ENCODE peak calls at places on chromosomes 11 and 22, in six cellular contexts. One of them, this sample, is unnamed.

GRCh38 chr22:18968011-18968749 is 32.1 kb upstream of the PRODH start:
- DNase-seq in colonic mucosa: no peak
- DNase-seq in body of pancreas: peak
- DNase-seq in CD8-positive, alpha-beta memory T cell: no peak
- DNase-seq in AG10803: peak
- DNase-seq in CD8-positive, alpha-beta T cell: no peak
- DNase-seq in this sample: peak

GRCh38 chr22:38240734-38241252 is 32.0 kb downstream of the TMEM184B start:
- DNase-seq in CD8-positive, alpha-beta memory T cell: no peak
- DNase-seq in colonic mucosa: peak
- DNase-seq in AG10803: peak
- DNase-seq in CD8-positive, alpha-beta T cell: no peak
- DNase-seq in body of pancreas: peak
- DNase-seq in this sample: peak

GRCh38 chr11:70799386-70799785 is 401.1 kb downstream of the CTTN start:
- DNase-seq in body of pancreas: no peak
- DNase-seq in AG10803: peak
- DNase-seq in CD8-positive, alpha-beta T cell: no peak
- DNase-seq in colonic mucosa: no peak
- DNase-seq in CD8-positive, alpha-beta memory T cell: no peak
- DNase-seq in this sample: no peak

GRCh38 chr11:65552413-65552951 is 5.7 kb downstream of the LTBP3 start:
- DNase-seq in colonic mucosa: no peak
- DNase-seq in CD8-positive, alpha-beta memory T cell: no peak
- DNase-seq in CD8-positive, alpha-beta T cell: no peak
- DNase-seq in body of pancreas: no peak
- DNase-seq in AG10803: no peak
- DNase-seq in this sample: no peak

GRCh38 chr11:132114185-132114584 is 743.8 kb downstream of the NTM start:
- DNase-seq in body of pancreas: no peak
- DNase-seq in colonic mucosa: no peak
- DNase-seq in CD8-positive, alpha-beta memory T cell: no peak
- DNase-seq in AG10803: peak
- DNase-seq in CD8-positive, alpha-beta T cell: no peak
- DNase-seq in this sample: peak

GRCh38 chr22:22705328-22706100 is 61.1 kb downstream of the GGTLC2 start:
- DNase-seq in CD8-positive, alpha-beta T cell: no peak
- DNase-seq in colonic mucosa: no peak
- DNase-seq in CD8-positive, alpha-beta memory T cell: no peak
- DNase-seq in body of pancreas: no peak
- DNase-seq in AG10803: no peak
- DNase-seq in this sample: no peak

GRCh38 chr11:6856871-6857270 is 6.0 kb upstream of the OR10A2 start:
- DNase-seq in CD8-positive, alpha-beta T cell: no peak
- DNase-seq in colonic mucosa: no peak
- DNase-seq in AG10803: no peak
- DNase-seq in body of pancreas: no peak
- DNase-seq in CD8-positive, alpha-beta memory T cell: no peak
- DNase-seq in this sample: no peak

GRCh38 chr11:35746356-35747153 is 84.0 kb downstream of the TRIM44 start:
- DNase-seq in AG10803: peak
- DNase-seq in colonic mucosa: no peak
- DNase-seq in CD8-positive, alpha-beta memory T cell: no peak
- DNase-seq in CD8-positive, alpha-beta T cell: no peak
- DNase-seq in body of pancreas: no peak
- DNase-seq in this sample: no peak

GRCh38 chr22:33756508-33756949 is 163.7 kb downstream of the LARGE1 start:
- DNase-seq in AG10803: no peak
- DNase-seq in colonic mucosa: no peak
- DNase-seq in CD8-positive, alpha-beta T cell: no peak
- DNase-seq in CD8-positive, alpha-beta memory T cell: no peak
- DNase-seq in body of pancreas: no peak
- DNase-seq in this sample: peak

GRCh38 chr11:117825538-117826359 is 1.2 kb upstream of the FXYD2 start:
- DNase-seq in CD8-positive, alpha-beta T cell: no peak
- DNase-seq in colonic mucosa: no peak
- DNase-seq in CD8-positive, alpha-beta memory T cell: no peak
- DNase-seq in body of pancreas: no peak
- DNase-seq in AG10803: no peak
- DNase-seq in this sample: no peak

GRCh38 chr11:130145975-130146776 is 13.4 kb upstream of the ST14 start:
- DNase-seq in CD8-positive, alpha-beta memory T cell: peak
- DNase-seq in AG10803: no peak
- DNase-seq in CD8-positive, alpha-beta T cell: no peak
- DNase-seq in colonic mucosa: peak
- DNase-seq in body of pancreas: peak
- DNase-seq in this sample: no peak

GRCh38 chr11:74069146-74070046 is 60.5 kb upstream of the UCP3 start:
- DNase-seq in CD8-positive, alpha-beta T cell: no peak
- DNase-seq in AG10803: peak
- DNase-seq in colonic mucosa: no peak
- DNase-seq in body of pancreas: peak
- DNase-seq in CD8-positive, alpha-beta memory T cell: no peak
- DNase-seq in this sample: no peak

GRCh38 chr11:34181254-34181653 is 75.8 kb downstream of the NAT10 start:
- DNase-seq in AG10803: no peak
- DNase-seq in CD8-positive, alpha-beta memory T cell: no peak
- DNase-seq in colonic mucosa: no peak
- DNase-seq in CD8-positive, alpha-beta T cell: no peak
- DNase-seq in body of pancreas: no peak
- DNase-seq in this sample: no peak

GRCh38 chr11:69652999-69653398 is 12.0 kb downstream of the CCND1 start:
- DNase-seq in body of pancreas: no peak
- DNase-seq in CD8-positive, alpha-beta memory T cell: no peak
- DNase-seq in colonic mucosa: no peak
- DNase-seq in CD8-positive, alpha-beta T cell: no peak
- DNase-seq in AG10803: no peak
- DNase-seq in this sample: no peak

GRCh38 chr11:38460429-38460828 is 1862.4 kb upstream of the RAG2 start:
- DNase-seq in CD8-positive, alpha-beta T cell: no peak
- DNase-seq in CD8-positive, alpha-beta memory T cell: no peak
- DNase-seq in body of pancreas: no peak
- DNase-seq in AG10803: no peak
- DNase-seq in colonic mucosa: no peak
- DNase-seq in this sample: no peak

GRCh38 chr11:118870396-118871343 is 13.0 kb upstream of the CXCR5 start:
- DNase-seq in colonic mucosa: peak
- DNase-seq in AG10803: peak
- DNase-seq in CD8-positive, alpha-beta T cell: no peak
- DNase-seq in body of pancreas: no peak
- DNase-seq in CD8-positive, alpha-beta memory T cell: no peak
- DNase-seq in this sample: peak

GRCh38 chr11:9219572-9219971 is 45.6 kb downstream of the DENND5A start:
- DNase-seq in colonic mucosa: no peak
- DNase-seq in CD8-positive, alpha-beta T cell: no peak
- DNase-seq in AG10803: peak
- DNase-seq in body of pancreas: no peak
- DNase-seq in CD8-positive, alpha-beta memory T cell: no peak
- DNase-seq in this sample: no peak

GRCh38 chr11:59669611-59670009 is 773 bp upstream of the PATL1 start:
- DNase-seq in body of pancreas: no peak
- DNase-seq in colonic mucosa: peak
- DNase-seq in CD8-positive, alpha-beta memory T cell: no peak
- DNase-seq in AG10803: peak
- DNase-seq in CD8-positive, alpha-beta T cell: no peak
- DNase-seq in this sample: no peak

GRCh38 chr22:43293661-43294392 is 49.3 kb downstream of the SCUBE1 start:
- DNase-seq in AG10803: peak
- DNase-seq in CD8-positive, alpha-beta T cell: no peak
- DNase-seq in body of pancreas: no peak
- DNase-seq in colonic mucosa: peak
- DNase-seq in CD8-positive, alpha-beta memory T cell: no peak
- DNase-seq in this sample: peak

GRCh38 chr11:106021181-106021966 is 666 bp downstream of the MSANTD4 start:
- DNase-seq in CD8-positive, alpha-beta T cell: no peak
- DNase-seq in colonic mucosa: no peak
- DNase-seq in AG10803: peak
- DNase-seq in body of pancreas: no peak
- DNase-seq in CD8-positive, alpha-beta memory T cell: no peak
- DNase-seq in this sample: no peak

GRCh38 chr11:32881286-32881685 is 11.3 kb upstream of the QSER1 start:
- DNase-seq in CD8-positive, alpha-beta memory T cell: no peak
- DNase-seq in AG10803: no peak
- DNase-seq in body of pancreas: no peak
- DNase-seq in CD8-positive, alpha-beta T cell: no peak
- DNase-seq in colonic mucosa: no peak
- DNase-seq in this sample: no peak

GRCh38 chr22:49780281-49780991 is 47.2 kb downstream of the BRD1 start:
- DNase-seq in CD8-positive, alpha-beta memory T cell: no peak
- DNase-seq in colonic mucosa: no peak
- DNase-seq in body of pancreas: no peak
- DNase-seq in AG10803: no peak
- DNase-seq in CD8-positive, alpha-beta T cell: no peak
- DNase-seq in this sample: no peak

GRCh38 chr11:20808328-20808727 is 138.9 kb downstream of the NELL1 start:
- DNase-seq in CD8-positive, alpha-beta memory T cell: no peak
- DNase-seq in colonic mucosa: no peak
- DNase-seq in AG10803: no peak
- DNase-seq in body of pancreas: no peak
- DNase-seq in CD8-positive, alpha-beta T cell: no peak
- DNase-seq in this sample: no peak

GRCh38 chr11:279966-280761 is 2.0 kb downstream of the NLRP6 start:
- DNase-seq in CD8-positive, alpha-beta memory T cell: no peak
- DNase-seq in body of pancreas: peak
- DNase-seq in CD8-positive, alpha-beta T cell: no peak
- DNase-seq in AG10803: peak
- DNase-seq in colonic mucosa: peak
- DNase-seq in this sample: no peak
- H3K4me3 ChIP-seq in CD8-positive, alpha-beta memory T cell: peak
- H3K4me3 ChIP-seq in body of pancreas: no peak
- H3K4me3 ChIP-seq in CD8-positive, alpha-beta T cell: peak
- H3K4me3 ChIP-seq in AG10803: no peak
- H3K4me3 ChIP-seq in colonic mucosa: peak
- H3K4me3 ChIP-seq in this sample: no peak

GRCh38 chr11:14973621-14974020 is 1.5 kb upstream of the CALCA start:
- DNase-seq in colonic mucosa: no peak
- DNase-seq in CD8-positive, alpha-beta memory T cell: no peak
- DNase-seq in body of pancreas: no peak
- DNase-seq in AG10803: no peak
- DNase-seq in CD8-positive, alpha-beta T cell: peak
- DNase-seq in this sample: peak

GRCh38 chr11:14972581-14973490 is 685 bp upstream of the CALCA start:
- DNase-seq in CD8-positive, alpha-beta memory T cell: no peak
- DNase-seq in AG10803: no peak
- DNase-seq in colonic mucosa: no peak
- DNase-seq in body of pancreas: no peak
- DNase-seq in CD8-positive, alpha-beta T cell: no peak
- DNase-seq in this sample: peak

GRCh38 chr11:14974021-14974698 is 2.0 kb upstream of the CALCA start:
- DNase-seq in colonic mucosa: no peak
- DNase-seq in CD8-positive, alpha-beta T cell: no peak
- DNase-seq in AG10803: no peak
- DNase-seq in body of pancreas: no peak
- DNase-seq in CD8-positive, alpha-beta memory T cell: no peak
- DNase-seq in this sample: peak

GRCh38 chr11:14977481-14977880 is 5.3 kb upstream of the CALCA start:
- DNase-seq in colonic mucosa: no peak
- DNase-seq in body of pancreas: no peak
- DNase-seq in CD8-positive, alpha-beta T cell: no peak
- DNase-seq in AG10803: no peak
- DNase-seq in CD8-positive, alpha-beta memory T cell: no peak
- DNase-seq in this sample: no peak

GRCh38 chr11:14974723-14975587 is 2.8 kb upstream of the CALCA start:
- DNase-seq in CD8-positive, alpha-beta T cell: peak
- DNase-seq in AG10803: peak
- DNase-seq in colonic mucosa: peak
- DNase-seq in body of pancreas: peak
- DNase-seq in CD8-positive, alpha-beta memory T cell: peak
- DNase-seq in this sample: peak
- H3K4me3 ChIP-seq in CD8-positive, alpha-beta T cell: peak
- H3K4me3 ChIP-seq in AG10803: peak
- H3K4me3 ChIP-seq in colonic mucosa: no peak
- H3K4me3 ChIP-seq in body of pancreas: no peak
- H3K4me3 ChIP-seq in CD8-positive, alpha-beta memory T cell: peak
- H3K4me3 ChIP-seq in this sample: peak

GRCh38 chr22:31637375-31637937 is 24.6 kb downstream of the PISD start:
- DNase-seq in body of pancreas: no peak
- DNase-seq in CD8-positive, alpha-beta T cell: no peak
- DNase-seq in CD8-positive, alpha-beta memory T cell: no peak
- DNase-seq in AG10803: no peak
- DNase-seq in colonic mucosa: no peak
- DNase-seq in this sample: no peak
- H3K4me3 ChIP-seq in body of pancreas: no peak
- H3K4me3 ChIP-seq in CD8-positive, alpha-beta T cell: no peak
- H3K4me3 ChIP-seq in CD8-positive, alpha-beta memory T cell: no peak
- H3K4me3 ChIP-seq in AG10803: no peak
- H3K4me3 ChIP-seq in colonic mucosa: no peak
- H3K4me3 ChIP-seq in this sample: no peak

DNA sequence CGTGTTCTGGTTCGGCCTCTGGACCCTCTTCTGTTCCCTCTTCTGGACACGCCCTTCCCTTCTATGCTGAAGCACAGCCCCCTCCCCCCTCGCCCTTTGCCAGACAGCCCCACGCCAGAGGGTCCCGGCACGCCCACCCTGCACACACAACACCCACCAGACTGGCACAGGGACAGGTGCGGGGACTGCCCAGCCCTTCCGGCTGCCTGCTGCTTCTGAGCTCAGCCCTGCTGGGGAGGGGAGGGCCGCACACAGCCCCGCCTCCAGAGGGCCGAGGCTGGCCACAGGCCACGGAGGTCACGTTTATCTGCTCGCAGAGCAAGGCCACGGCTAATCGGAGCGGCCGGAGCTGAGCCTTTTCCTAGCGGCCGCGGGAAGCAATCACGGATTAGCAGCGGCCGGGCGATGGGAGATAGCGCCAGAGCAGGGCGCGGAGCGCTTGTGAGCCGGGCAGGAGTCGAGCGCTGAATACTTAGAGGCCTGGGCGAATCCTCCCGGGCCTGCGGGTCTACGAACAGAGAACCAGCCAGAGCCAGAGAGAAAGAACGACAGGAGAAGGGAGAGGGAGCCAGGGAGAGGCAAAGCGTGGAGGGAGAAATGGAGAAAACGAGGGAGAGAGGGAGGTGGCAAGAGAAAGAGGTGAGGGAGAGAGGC is 21.5 kb downstream of the OTUB1 start:
- DNase-seq in CD8-positive, alpha-beta T cell: no peak
- DNase-seq in body of pancreas: peak
- DNase-seq in colonic mucosa: peak
- DNase-seq in CD8-positive, alpha-beta memory T cell: no peak
- DNase-seq in AG10803: no peak
- DNase-seq in this sample: peak
- H3K4me3 ChIP-seq in CD8-positive, alpha-beta T cell: peak
- H3K4me3 ChIP-seq in body of pancreas: no peak
- H3K4me3 ChIP-seq in colonic mucosa: peak
- H3K4me3 ChIP-seq in CD8-positive, alpha-beta memory T cell: no peak
- H3K4me3 ChIP-seq in AG10803: peak
- H3K4me3 ChIP-seq in this sample: peak

This sample was measured in neural progenitor cell.